ENCODE peak calls at places on chromosomes 13 and 19, in seven cellular contexts. One of them, this sample, is unnamed.

GRCh38 chr19:44807652-44808462 is 1.0 kb upstream of the BCAM start:
- DNase-seq in stimulated activated CD8-positive, alpha-beta memory T cell treated with anti-CD3 and anti-CD28 coated beads, Interleukin-12 subunit alpha, Interleukin-12 subunit beta, amount 100 ng/mL, for 4 hours: no peak
- DNase-seq in foreskin melanocyte: no peak
- DNase-seq in activated CD8-positive, alpha-beta memory T cell treated with anti-CD3 and anti-CD28 coated beads, Interleukin-2, amount 50 U/mL, for 48 hours: no peak
- DNase-seq in effector memory CD8-positive, alpha-beta T cell: no peak
- DNase-seq in activated CD4-positive, alpha-beta T cell treated with anti-CD3 and anti-CD28 coated beads for 48 hours: no peak
- DNase-seq in hypothalamus: peak; percentile 28
- DNase-seq in this sample: no peak

GRCh38 chr13:28313579-28313978 is 175.2 kb downstream of the PAN3 start:
- DNase-seq in stimulated activated CD8-positive, alpha-beta memory T cell treated with anti-CD3 and anti-CD28 coated beads, Interleukin-12 subunit alpha, Interleukin-12 subunit beta, amount 100 ng/mL, for 4 hours: no peak
- DNase-seq in foreskin melanocyte: no peak
- DNase-seq in activated CD8-positive, alpha-beta memory T cell treated with anti-CD3 and anti-CD28 coated beads, Interleukin-2, amount 50 U/mL, for 48 hours: no peak
- DNase-seq in effector memory CD8-positive, alpha-beta T cell: no peak
- DNase-seq in activated CD4-positive, alpha-beta T cell treated with anti-CD3 and anti-CD28 coated beads for 48 hours: peak; percentile 35
- DNase-seq in hypothalamus: no peak
- DNase-seq in this sample: no peak

GRCh38 chr19:49434907-49435577 is 6.3 kb downstream of the SLC17A7 start:
- DNase-seq in stimulated activated CD8-positive, alpha-beta memory T cell treated with anti-CD3 and anti-CD28 coated beads, Interleukin-12 subunit alpha, Interleukin-12 subunit beta, amount 100 ng/mL, for 4 hours: no peak
- DNase-seq in foreskin melanocyte: no peak
- DNase-seq in activated CD8-positive, alpha-beta memory T cell treated with anti-CD3 and anti-CD28 coated beads, Interleukin-2, amount 50 U/mL, for 48 hours: no peak
- DNase-seq in effector memory CD8-positive, alpha-beta T cell: no peak
- DNase-seq in activated CD4-positive, alpha-beta T cell treated with anti-CD3 and anti-CD28 coated beads for 48 hours: no peak
- DNase-seq in hypothalamus: no peak
- DNase-seq in this sample: no peak

GRCh38 chr13:97221046-97221445 is 1.1 kb upstream of the MBNL2 start:
- DNase-seq in stimulated activated CD8-positive, alpha-beta memory T cell treated with anti-CD3 and anti-CD28 coated beads, Interleukin-12 subunit alpha, Interleukin-12 subunit beta, amount 100 ng/mL, for 4 hours: no peak
- DNase-seq in foreskin melanocyte: peak; percentile 62
- DNase-seq in activated CD8-positive, alpha-beta memory T cell treated with anti-CD3 and anti-CD28 coated beads, Interleukin-2, amount 50 U/mL, for 48 hours: no peak
- DNase-seq in effector memory CD8-positive, alpha-beta T cell: no peak
- DNase-seq in activated CD4-positive, alpha-beta T cell treated with anti-CD3 and anti-CD28 coated beads for 48 hours: no peak
- DNase-seq in hypothalamus: no peak
- DNase-seq in this sample: no peak

GRCh38 chr19:29569038-29569911 is 36.8 kb upstream of the POP4 start:
- DNase-seq in stimulated activated CD8-positive, alpha-beta memory T cell treated with anti-CD3 and anti-CD28 coated beads, Interleukin-12 subunit alpha, Interleukin-12 subunit beta, amount 100 ng/mL, for 4 hours: no peak
- DNase-seq in foreskin melanocyte: no peak
- DNase-seq in activated CD8-positive, alpha-beta memory T cell treated with anti-CD3 and anti-CD28 coated beads, Interleukin-2, amount 50 U/mL, for 48 hours: peak; percentile 35
- DNase-seq in effector memory CD8-positive, alpha-beta T cell: no peak
- DNase-seq in activated CD4-positive, alpha-beta T cell treated with anti-CD3 and anti-CD28 coated beads for 48 hours: no peak
- DNase-seq in hypothalamus: no peak
- DNase-seq in this sample: no peak

GRCh38 chr19:460877-461609 is at the start of gene SHC2:
- DNase-seq in stimulated activated CD8-positive, alpha-beta memory T cell treated with anti-CD3 and anti-CD28 coated beads, Interleukin-12 subunit alpha, Interleukin-12 subunit beta, amount 100 ng/mL, for 4 hours: no peak
- DNase-seq in foreskin melanocyte: no peak
- DNase-seq in activated CD8-positive, alpha-beta memory T cell treated with anti-CD3 and anti-CD28 coated beads, Interleukin-2, amount 50 U/mL, for 48 hours: no peak
- DNase-seq in effector memory CD8-positive, alpha-beta T cell: no peak
- DNase-seq in activated CD4-positive, alpha-beta T cell treated with anti-CD3 and anti-CD28 coated beads for 48 hours: no peak
- DNase-seq in hypothalamus: peak; percentile 26
- DNase-seq in this sample: no peak

GRCh38 chr19:42629191-42629590 is 34.5 kb upstream of the CEACAM8 start:
- DNase-seq in stimulated activated CD8-positive, alpha-beta memory T cell treated with anti-CD3 and anti-CD28 coated beads, Interleukin-12 subunit alpha, Interleukin-12 subunit beta, amount 100 ng/mL, for 4 hours: no peak
- DNase-seq in foreskin melanocyte: no peak
- DNase-seq in activated CD8-positive, alpha-beta memory T cell treated with anti-CD3 and anti-CD28 coated beads, Interleukin-2, amount 50 U/mL, for 48 hours: no peak
- DNase-seq in effector memory CD8-positive, alpha-beta T cell: no peak
- DNase-seq in activated CD4-positive, alpha-beta T cell treated with anti-CD3 and anti-CD28 coated beads for 48 hours: no peak
- DNase-seq in hypothalamus: no peak
- DNase-seq in this sample: no peak

GRCh38 chr19:1933245-1933644 is 7.7 kb upstream of the CSNK1G2 start:
- DNase-seq in stimulated activated CD8-positive, alpha-beta memory T cell treated with anti-CD3 and anti-CD28 coated beads, Interleukin-12 subunit alpha, Interleukin-12 subunit beta, amount 100 ng/mL, for 4 hours: no peak
- DNase-seq in foreskin melanocyte: no peak
- DNase-seq in activated CD8-positive, alpha-beta memory T cell treated with anti-CD3 and anti-CD28 coated beads, Interleukin-2, amount 50 U/mL, for 48 hours: no peak
- DNase-seq in effector memory CD8-positive, alpha-beta T cell: no peak
- DNase-seq in activated CD4-positive, alpha-beta T cell treated with anti-CD3 and anti-CD28 coated beads for 48 hours: no peak
- DNase-seq in hypothalamus: no peak
- DNase-seq in this sample: no peak

GRCh38 chr13:113398963-113399754 is 35.2 kb upstream of the GRTP1 start:
- DNase-seq in stimulated activated CD8-positive, alpha-beta memory T cell treated with anti-CD3 and anti-CD28 coated beads, Interleukin-12 subunit alpha, Interleukin-12 subunit beta, amount 100 ng/mL, for 4 hours: no peak
- DNase-seq in foreskin melanocyte: no peak
- DNase-seq in activated CD8-positive, alpha-beta memory T cell treated with anti-CD3 and anti-CD28 coated beads, Interleukin-2, amount 50 U/mL, for 48 hours: no peak
- DNase-seq in effector memory CD8-positive, alpha-beta T cell: no peak
- DNase-seq in activated CD4-positive, alpha-beta T cell treated with anti-CD3 and anti-CD28 coated beads for 48 hours: no peak
- DNase-seq in hypothalamus: no peak
- DNase-seq in this sample: no peak

GRCh38 chr13:41150058-41150457 is 17.5 kb upstream of the KBTBD6 start:
- DNase-seq in stimulated activated CD8-positive, alpha-beta memory T cell treated with anti-CD3 and anti-CD28 coated beads, Interleukin-12 subunit alpha, Interleukin-12 subunit beta, amount 100 ng/mL, for 4 hours: no peak
- DNase-seq in foreskin melanocyte: no peak
- DNase-seq in activated CD8-positive, alpha-beta memory T cell treated with anti-CD3 and anti-CD28 coated beads, Interleukin-2, amount 50 U/mL, for 48 hours: no peak
- DNase-seq in effector memory CD8-positive, alpha-beta T cell: no peak
- DNase-seq in activated CD4-positive, alpha-beta T cell treated with anti-CD3 and anti-CD28 coated beads for 48 hours: no peak
- DNase-seq in hypothalamus: no peak
- DNase-seq in this sample: no peak